ENCODE peak calls at places on chromosomes 1 and 21, in five cellular contexts. E, N, Z, R and G are unnamed samples.

GRCh38 chr1:58573705-58574591 is 3.1 kb downstream of the TACSTD2 start:
- DNase-seq in E (no peak), R (no peak), Z (no peak), N (no peak), G (no peak)

GRCh38 chr1:65958561-65959350 is 166.1 kb downstream of the PDE4B start:
- DNase-seq in Z (no peak), E (no peak), R (peak; percentile 34), N (no peak), G (no peak)

GRCh38 chr21:41960386-41960785 is 6.6 kb upstream of the C2CD2 start:
- DNase-seq in N (no peak), R (no peak), E (no peak), Z (no peak), G (no peak)

GRCh38 chr1:183863852-183864251 is 58.9 kb downstream of the RGL1 start:
- DNase-seq in E (no peak), Z (no peak), N (no peak), R (no peak), G (no peak)

GRCh38 chr1:60984066-60984799 is 98.1 kb upstream of the NFIA start:
- DNase-seq in R (peak; percentile 42), Z (peak; percentile 42), E (no peak), N (peak; percentile 65), G (no peak)

GRCh38 chr1:97721221-97721620 is 199.6 kb downstream of the DPYD start:
- DNase-seq in N (no peak), Z (peak; percentile 24), R (no peak), E (no peak), G (no peak)

GRCh38 chr1:41313661-41314131 is 47.5 kb upstream of the FOXO6 start:
- DNase-seq in N (no peak), R (no peak), Z (no peak), E (no peak), G (no peak)

GRCh38 chr1:70738576-70738975 is 309.0 kb downstream of the PTGER3 start:
- DNase-seq in N (no peak), E (no peak), Z (no peak), R (no peak), G (no peak)

GRCh38 chr1:82377201-82377884 is 576.6 kb downstream of the ADGRL2 start:
- DNase-seq in R (no peak), N (no peak), Z (peak; percentile 70), E (no peak), G (no peak)

GRCh38 chr1:29655945-29656866 is 419.9 kb downstream of the PTPRU start:
- DNase-seq in R (no peak), Z (no peak), N (no peak), E (peak; percentile 13), G (no peak)

GRCh38 chr21:31220567-31220966 is 123.5 kb downstream of the TIAM1 start:
- DNase-seq in R (no peak), N (no peak), Z (peak; percentile 7), E (no peak), G (no peak)

GRCh38 chr1:86846166-86846647 is 67.7 kb downstream of the SELENOF start:
- DNase-seq in N (no peak), Z (peak; percentile 98), E (no peak), R (no peak), G (no peak)

GRCh38 chr1:158037876-158038359 is 44.5 kb downstream of the KIRREL1 start:
- DNase-seq in N (no peak), Z (no peak), R (peak; percentile 51), E (no peak), G (no peak)

GRCh38 chr1:111739984-111740765 is 980 bp upstream of the INKA2 start:
- DNase-seq in Z (peak; percentile 60), R (peak; percentile 79), E (peak; percentile 56), N (peak; percentile 74), G (no peak)

GRCh38 chr21:20272791-20273362 is 725.3 kb upstream of the NCAM2 start:
- DNase-seq in Z (no peak), R (no peak), E (no peak), N (no peak), G (no peak)

GRCh38 chr1:225998560-225999226 is 450 bp downstream of the SDE2 start:
- DNase-seq in Z (peak; percentile 57), E (no peak), R (no peak), N (no peak), G (no peak)

GRCh38 chr1:94865369-94865768 is 45.2 kb downstream of the SLC44A3 start:
- DNase-seq in E (no peak), Z (peak; percentile 84), N (no peak), R (no peak), G (no peak)

GRCh38 chr1:54407957-54408700 is 1.9 kb upstream of the SSBP3 start:
- DNase-seq in N (no peak), R (no peak), E (no peak), Z (peak; percentile 87), G (no peak)

GRCh38 chr1:94658221-94658620 is 116.7 kb upstream of the F3 start:
- DNase-seq in N (peak; percentile 63), Z (peak; percentile 75), R (no peak), E (no peak), G (no peak)

GRCh38 chr1:23798662-23799142 is 1.9 kb downstream of the GALE start:
- DNase-seq in E (no peak), Z (no peak), N (no peak), R (no peak), G (no peak)

GRCh38 chr1:19336543-19336942 is 24.4 kb downstream of the SLC66A1 start:
- DNase-seq in Z (peak; percentile 26), R (no peak), E (no peak), N (no peak), G (no peak)

GRCh38 chr1:76066390-76066789 is 8.2 kb upstream of the ST6GALNAC3 start:
- DNase-seq in R (no peak), N (no peak), Z (peak; percentile 40), E (no peak), G (no peak)

GRCh38 chr1:100217834-100218233 is 31.8 kb downstream of the DBT start:
- DNase-seq in Z (no peak), N (peak; percentile 50), R (no peak), E (no peak), G (no peak)

GRCh38 chr1:114854693-114855320 is at the start of gene SYCP1:
- DNase-seq in E (no peak), N (no peak), R (no peak), Z (no peak), G (no peak)

GRCh38 chr1:172254521-172255222 is 165.8 kb upstream of the C1orf105 start:
- DNase-seq in N (no peak), Z (peak; percentile 97), E (no peak), R (no peak), G (no peak)

GRCh38 chr1:20666804-20667203 is 5.6 kb upstream of the DDOST start:
- DNase-seq in E (no peak), Z (no peak), N (no peak), R (no peak), G (no peak)

GRCh38 chr1:109528296-109528695 is 11.4 kb upstream of the GPR61 start:
- DNase-seq in E (no peak), N (no peak), R (no peak), Z (no peak), G (no peak)

GRCh38 chr1:53087332-53088285 is 25.6 kb downstream of the PODN start:
- DNase-seq in E (no peak), Z (no peak), R (no peak), N (no peak), G (no peak)
- H3K4me1 ChIP-seq in E (no peaks in the 10 kb centered on the region), Z (no peaks in the 10 kb centered on the region), R (no peaks in the 10 kb centered on the region), N (peaks cover 10% of the 10 kb centered on the region), G (no peaks in the 10 kb centered on the region)

GRCh38 chr1:154344977-154345837 is 19.9 kb downstream of the ATP8B2 start:
- DNase-seq in E (peak; percentile 62), R (peak; percentile 40), Z (no peak), N (no peak), G (no peak)
- TF ChIP-seq CTCF in E (peak; percentile 41), R (peak; percentile 19), Z (peak; percentile 72), N (peak; percentile 47), G (peak; percentile 52)

DNA sequence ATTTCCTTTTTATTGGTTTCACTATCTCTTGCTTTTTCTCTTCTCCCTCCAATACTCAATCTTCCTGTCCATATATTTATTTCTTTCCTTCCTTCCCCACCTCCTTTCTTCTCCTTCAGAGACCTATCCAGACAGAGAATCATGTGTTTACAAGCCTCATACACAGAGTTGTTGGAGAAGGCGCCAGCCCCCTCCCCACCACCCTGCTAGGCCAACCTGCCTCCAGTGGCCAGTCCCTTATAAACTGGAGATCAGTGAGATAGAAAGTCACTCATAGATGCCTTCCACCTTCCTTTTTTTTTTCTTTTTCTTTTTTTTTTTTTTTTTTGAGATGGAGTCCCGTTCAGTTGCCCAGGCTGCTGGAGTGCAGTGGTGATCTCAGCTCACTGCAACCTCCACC is 53.3 kb downstream of the CD247 start:
- DNase-seq in E (no peak), N (no peak), R (no peak), Z (no peak), G (no peak)
- H3K4me1 ChIP-seq in E (no peaks in the 10 kb centered on the region), N (no peaks in the 10 kb centered on the region), R (no peaks in the 10 kb centered on the region), Z (no peaks in the 10 kb centered on the region), G (no peaks in the 10 kb centered on the region)

DNA sequence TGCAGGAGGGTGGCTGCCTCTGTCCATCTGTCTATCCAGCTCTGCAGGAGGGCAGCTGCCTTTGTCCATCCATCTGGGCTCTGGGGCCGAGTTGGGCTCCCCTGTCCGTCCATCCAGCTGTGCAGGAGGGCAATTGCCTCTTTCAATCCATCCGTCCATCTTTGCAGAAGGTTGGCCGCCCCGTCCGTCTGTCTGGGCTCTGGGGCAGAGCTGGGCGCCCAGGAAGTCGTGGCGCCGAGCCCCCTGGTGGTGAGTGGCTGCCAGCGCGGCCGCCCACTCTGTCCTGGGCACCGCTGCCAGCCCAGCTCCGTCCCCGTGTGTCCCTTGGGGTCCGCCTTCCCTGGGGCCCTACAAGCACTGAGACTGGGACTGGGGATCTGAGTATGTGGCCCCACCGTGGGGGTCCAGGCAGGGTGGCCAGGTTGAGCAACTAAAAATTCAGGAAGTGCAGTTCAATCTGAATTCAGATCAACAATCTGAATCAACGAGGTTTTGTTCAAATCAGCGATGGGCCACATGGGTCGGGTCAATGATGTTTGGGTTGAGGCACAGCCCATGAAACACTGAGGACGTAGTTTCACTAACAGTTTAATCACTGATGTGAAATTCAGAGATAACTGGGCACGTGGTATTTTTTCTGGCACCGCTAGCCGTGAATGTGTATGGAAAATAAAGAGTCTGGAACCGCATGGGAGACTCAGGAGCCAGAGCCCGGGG is 99.1 kb upstream of the ACTRT2 start:
- DNase-seq in N (no peak), Z (no peak), R (no peak), E (peak; percentile 22), G (no peak)
- TF ChIP-seq CTCF in N (peak; percentile 48), Z (no peak), R (peak; percentile 43), E (peak; percentile 74), G (peak; percentile 45)